ENCODE peak calls at places on chromosomes 16 and 17, in five cellular contexts. V is activated naive CD4-positive, alpha-beta T cell; R is MCF 10A; U is astrocyte of the cerebellum; P is fibroblast of the aortic adventitia. E is an unnamed sample.

GRCh38 chr17:77875051-77875780 is 83.3 kb upstream of the TNRC6C start:
- DNase-seq in U (peak; percentile 82), P (peak; percentile 51), R (no peak), V (no peak), E (no peak)

GRCh38 chr16:81703177-81704155 is 75.6 kb upstream of the PLCG2 start:
- DNase-seq in R (peak; percentile 46), V (no peak), P (peak; percentile 84), U (no peak), E (no peak)

GRCh38 chr17:80312621-80313135 is 52.0 kb downstream of the RNF213 start:
- DNase-seq in U (no peak), R (no peak), P (no peak), V (no peak), E (no peak)

GRCh38 chr16:89089142-89089541 is 4.5 kb upstream of the ACSF3 start:
- DNase-seq in V (no peak), U (no peak), P (no peak), R (no peak), E (no peak)

GRCh38 chr16:84239910-84240309 is at the start of gene KCNG4:
- DNase-seq in U (no peak), V (no peak), P (no peak), R (no peak), E (no peak)

GRCh38 chr16:80670170-80670865 is 129.5 kb downstream of the DYNLRB2 start:
- DNase-seq in R (no peak), P (no peak), V (no peak), U (no peak), E (no peak)

GRCh38 chr17:43356999-43357398 is 41.8 kb upstream of the ARL4D start:
- DNase-seq in V (no peak), R (peak; percentile 95), U (peak; percentile 79), P (peak; percentile 92), E (no peak)

GRCh38 chr17:17406225-17406624 is 70.6 kb upstream of the MED9 start:
- DNase-seq in P (no peak), U (no peak), V (no peak), R (no peak), E (no peak)

GRCh38 chr17:290121-290521 is 62.5 kb downstream of the RPH3AL start:
- DNase-seq in V (no peak), P (no peak), U (no peak), R (no peak), E (no peak)

GRCh38 chr16:12188674-12189249 is 212.2 kb downstream of the SNX29 start:
- DNase-seq in P (peak; percentile 14), V (no peak), U (no peak), R (no peak), E (no peak)

GRCh38 chr17:11787074-11787473 is 188.8 kb downstream of the DNAH9 start:
- DNase-seq in R (no peak), V (no peak), P (no peak), U (no peak), E (no peak)

GRCh38 chr16:53944026-53944425 is 240.1 kb downstream of the FTO start:
- DNase-seq in U (no peak), P (no peak), V (no peak), R (peak; percentile 61), E (no peak)

GRCh38 chr16:58655215-58655596 is 25.6 kb upstream of the CNOT1 start:
- DNase-seq in R (no peak), U (no peak), V (no peak), P (no peak), E (no peak)

GRCh38 chr16:67936876-67937605 is 391 bp upstream of the PSMB10 start:
- DNase-seq in R (peak; percentile 68), V (no peak), P (no peak), U (no peak), E (peak; percentile 64)

GRCh38 chr17:49851387-49852291 is 3.8 kb upstream of the TAC4 start:
- DNase-seq in U (peak; percentile 37), V (peak; percentile 30), P (peak; percentile 72), R (peak; percentile 47), E (peak; percentile 67)

GRCh38 chr17:59706900-59707181 is 389 bp downstream of the PTRH2 start:
- DNase-seq in P (no peak), V (no peak), R (no peak), U (no peak), E (no peak)

GRCh38 chr17:70787721-70788120 is 618.4 kb downstream of the KCNJ2 start:
- DNase-seq in V (no peak), R (no peak), U (peak; percentile 68), P (no peak), E (no peak)

GRCh38 chr17:63275318-63275967 is 170.7 kb downstream of the CYB561 start:
- DNase-seq in P (peak; percentile 97), R (peak; percentile 93), U (peak; percentile 94), V (no peak), E (no peak)

GRCh38 chr17:1498233-1498632 is 5.7 kb upstream of the MYO1C start:
- DNase-seq in U (no peak), R (no peak), V (no peak), P (no peak), E (no peak)

E was measured in GDM1.